ENCODE peak calls at places on chromosomes 5 and 9, in five cellular contexts. One of them, this sample, is unnamed.

GRCh38 chr9:13088734-13089427 is 190.6 kb downstream of the MPDZ start:
- DNase-seq in NCI-H2029 treated with DMSO at 0.1 percent for 48 hours: peak; percentile 15
- DNase-seq in fibroblast of lung: peak; percentile 73
- DNase-seq in Ammon's horn: peak; percentile 67
- DNase-seq in hypothalamus: no peak
- DNase-seq in this sample: no peak

GRCh38 chr9:77783518-77783917 is 135.4 kb upstream of the GNA14 start:
- DNase-seq in NCI-H2029 treated with DMSO at 0.1 percent for 48 hours: no peak
- DNase-seq in fibroblast of lung: no peak
- DNase-seq in Ammon's horn: no peak
- DNase-seq in hypothalamus: no peak
- DNase-seq in this sample: no peak

GRCh38 chr5:163460562-163461176 is at the start of gene HMMR:
- DNase-seq in NCI-H2029 treated with DMSO at 0.1 percent for 48 hours: peak; percentile 62
- DNase-seq in fibroblast of lung: peak; percentile 33
- DNase-seq in Ammon's horn: no peak
- DNase-seq in hypothalamus: no peak
- DNase-seq in this sample: no peak

GRCh38 chr5:142866563-142867275 is 96.5 kb downstream of the ARHGAP26 start:
- DNase-seq in NCI-H2029 treated with DMSO at 0.1 percent for 48 hours: no peak
- DNase-seq in fibroblast of lung: peak; percentile 80
- DNase-seq in Ammon's horn: peak; percentile 65
- DNase-seq in hypothalamus: no peak
- DNase-seq in this sample: peak; percentile 93

GRCh38 chr9:93475856-93476255 is 22.5 kb upstream of the FAM120AOS start:
- DNase-seq in NCI-H2029 treated with DMSO at 0.1 percent for 48 hours: no peak
- DNase-seq in fibroblast of lung: no peak
- DNase-seq in Ammon's horn: no peak
- DNase-seq in hypothalamus: no peak
- DNase-seq in this sample: no peak

GRCh38 chr9:136149853-136150252 is 31.2 kb upstream of the TMEM250 start:
- DNase-seq in NCI-H2029 treated with DMSO at 0.1 percent for 48 hours: no peak
- DNase-seq in fibroblast of lung: no peak
- DNase-seq in Ammon's horn: no peak
- DNase-seq in hypothalamus: no peak
- DNase-seq in this sample: no peak

GRCh38 chr9:6545017-6545691 is 100.4 kb downstream of the GLDC start:
- DNase-seq in NCI-H2029 treated with DMSO at 0.1 percent for 48 hours: no peak
- DNase-seq in fibroblast of lung: no peak
- DNase-seq in Ammon's horn: no peak
- DNase-seq in hypothalamus: no peak
- DNase-seq in this sample: no peak

GRCh38 chr5:101424530-101425175 is 521.6 kb upstream of the ST8SIA4 start:
- DNase-seq in NCI-H2029 treated with DMSO at 0.1 percent for 48 hours: no peak
- DNase-seq in fibroblast of lung: peak; percentile 74
- DNase-seq in Ammon's horn: peak; percentile 18
- DNase-seq in hypothalamus: no peak
- DNase-seq in this sample: no peak

GRCh38 chr9:23842531-23843129 is 16.6 kb upstream of the ELAVL2 start:
- DNase-seq in NCI-H2029 treated with DMSO at 0.1 percent for 48 hours: no peak
- DNase-seq in fibroblast of lung: no peak
- DNase-seq in Ammon's horn: no peak
- DNase-seq in hypothalamus: no peak
- DNase-seq in this sample: no peak

GRCh38 chr5:92885950-92886349 is 695.1 kb downstream of the NR2F1-AS1 start:
- DNase-seq in NCI-H2029 treated with DMSO at 0.1 percent for 48 hours: no peak
- DNase-seq in fibroblast of lung: no peak
- DNase-seq in Ammon's horn: no peak
- DNase-seq in hypothalamus: no peak
- DNase-seq in this sample: peak; percentile 74

GRCh38 chr9:105449081-105449480 is 1.2 kb downstream of the FSD1L start:
- DNase-seq in NCI-H2029 treated with DMSO at 0.1 percent for 48 hours: no peak
- DNase-seq in fibroblast of lung: no peak
- DNase-seq in Ammon's horn: no peak
- DNase-seq in hypothalamus: no peak
- DNase-seq in this sample: no peak

GRCh38 chr9:96751815-96752214 is 26.1 kb downstream of the ZNF510 start:
- DNase-seq in NCI-H2029 treated with DMSO at 0.1 percent for 48 hours: no peak
- DNase-seq in fibroblast of lung: no peak
- DNase-seq in Ammon's horn: no peak
- DNase-seq in hypothalamus: no peak
- DNase-seq in this sample: no peak

GRCh38 chr5:94432499-94432898 is 185.9 kb downstream of the KIAA0825 start:
- DNase-seq in NCI-H2029 treated with DMSO at 0.1 percent for 48 hours: no peak
- DNase-seq in fibroblast of lung: peak; percentile 90
- DNase-seq in Ammon's horn: no peak
- DNase-seq in hypothalamus: no peak
- DNase-seq in this sample: no peak

GRCh38 chr5:117235814-117236213 is 661.2 kb upstream of the SEMA6A start:
- DNase-seq in NCI-H2029 treated with DMSO at 0.1 percent for 48 hours: no peak
- DNase-seq in fibroblast of lung: no peak
- DNase-seq in Ammon's horn: no peak
- DNase-seq in hypothalamus: no peak
- DNase-seq in this sample: no peak

GRCh38 chr9:115643948-115644727 is 509.5 kb upstream of the PAPPA start:
- DNase-seq in NCI-H2029 treated with DMSO at 0.1 percent for 48 hours: no peak
- DNase-seq in fibroblast of lung: no peak
- DNase-seq in Ammon's horn: no peak
- DNase-seq in hypothalamus: no peak
- DNase-seq in this sample: no peak

GRCh38 chr5:178106556-178107239 is 6.6 kb upstream of the N4BP3 start:
- DNase-seq in NCI-H2029 treated with DMSO at 0.1 percent for 48 hours: no peak
- DNase-seq in fibroblast of lung: no peak
- DNase-seq in Ammon's horn: no peak
- DNase-seq in hypothalamus: no peak
- DNase-seq in this sample: no peak

GRCh38 chr5:91499943-91500531 is 116.9 kb upstream of the ARRDC3 start:
- DNase-seq in NCI-H2029 treated with DMSO at 0.1 percent for 48 hours: peak; percentile 44
- DNase-seq in fibroblast of lung: peak; percentile 76
- DNase-seq in Ammon's horn: peak; percentile 64
- DNase-seq in hypothalamus: no peak
- DNase-seq in this sample: no peak

GRCh38 chr9:71975833-71976232 is 64.4 kb downstream of the C9orf85 start:
- DNase-seq in NCI-H2029 treated with DMSO at 0.1 percent for 48 hours: no peak
- DNase-seq in fibroblast of lung: no peak
- DNase-seq in Ammon's horn: no peak
- DNase-seq in hypothalamus: no peak
- DNase-seq in this sample: no peak

GRCh38 chr9:98654247-98654646 is 54.5 kb downstream of the GABBR2 start:
- DNase-seq in NCI-H2029 treated with DMSO at 0.1 percent for 48 hours: peak; percentile 94
- DNase-seq in fibroblast of lung: peak; percentile 55
- DNase-seq in Ammon's horn: peak; percentile 59
- DNase-seq in hypothalamus: no peak
- DNase-seq in this sample: no peak

GRCh38 chr9:70049236-70049635 is 5.6 kb downstream of the MAMDC2 start:
- DNase-seq in NCI-H2029 treated with DMSO at 0.1 percent for 48 hours: no peak
- DNase-seq in fibroblast of lung: peak; percentile 72
- DNase-seq in Ammon's horn: peak; percentile 56
- DNase-seq in hypothalamus: no peak
- DNase-seq in this sample: no peak

GRCh38 chr9:124733964-124734740 is 37.0 kb downstream of the NR6A1 start:
- DNase-seq in NCI-H2029 treated with DMSO at 0.1 percent for 48 hours: peak; percentile 63
- DNase-seq in fibroblast of lung: no peak
- DNase-seq in Ammon's horn: no peak
- DNase-seq in hypothalamus: no peak
- DNase-seq in this sample: peak; percentile 73

GRCh38 chr5:36492998-36493655 is 113.3 kb upstream of the SLC1A3 start:
- DNase-seq in NCI-H2029 treated with DMSO at 0.1 percent for 48 hours: no peak
- DNase-seq in fibroblast of lung: peak; percentile 27
- DNase-seq in Ammon's horn: no peak
- DNase-seq in hypothalamus: no peak
- DNase-seq in this sample: peak; percentile 67

GRCh38 chr9:80522465-80522864 is 950.7 kb downstream of the TLE4 start:
- DNase-seq in NCI-H2029 treated with DMSO at 0.1 percent for 48 hours: no peak
- DNase-seq in fibroblast of lung: peak; percentile 1
- DNase-seq in Ammon's horn: no peak
- DNase-seq in hypothalamus: no peak
- DNase-seq in this sample: no peak

GRCh38 chr5:77645158-77645994 is 6.9 kb upstream of the OTP start:
- DNase-seq in NCI-H2029 treated with DMSO at 0.1 percent for 48 hours: no peak
- DNase-seq in fibroblast of lung: no peak
- DNase-seq in Ammon's horn: no peak
- DNase-seq in hypothalamus: no peak
- DNase-seq in this sample: no peak

GRCh38 chr5:72611111-72611724 is 104.0 kb upstream of the ZNF366 start:
- DNase-seq in NCI-H2029 treated with DMSO at 0.1 percent for 48 hours: peak; percentile 47
- DNase-seq in fibroblast of lung: peak; percentile 84
- DNase-seq in Ammon's horn: peak; percentile 93
- DNase-seq in hypothalamus: peak; percentile 65
- DNase-seq in this sample: peak; percentile 81

GRCh38 chr9:127626752-127627493 is 14.8 kb downstream of the STXBP1 start:
- DNase-seq in NCI-H2029 treated with DMSO at 0.1 percent for 48 hours: no peak
- DNase-seq in fibroblast of lung: no peak
- DNase-seq in Ammon's horn: no peak
- DNase-seq in hypothalamus: no peak
- DNase-seq in this sample: no peak

This sample was measured in islet precursor cell.